ENCODE peak calls at places on chromosomes 5 and 9, in ten cellular contexts. R, A, P, X, L, T, Q, G, H and U are unnamed samples.

GRCh38 chr9:71628247-71628646 is 140.1 kb downstream of the CEMIP2 start:
- DNase-seq in R (no peak), A (no peak), P (no peak), X (no peak), L (no peak), T (no peak), Q (no peak), G (no peak), H (no peak), U (peak)

GRCh38 chr5:170117736-170118135 is 12.0 kb downstream of the FOXI1 start:
- DNase-seq in R (no peak), A (no peak), P (no peak), X (no peak), L (no peak), T (no peak), Q (no peak), G (no peak), H (no peak), U (no peak)

GRCh38 chr5:179820483-179821297 is at the start of gene SQSTM1:
- DNase-seq in R (peak), A (peak), P (peak), X (peak), L (peak), T (peak), Q (peak), G (peak), H (peak), U (peak)

GRCh38 chr5:42235837-42236236 is 187.4 kb upstream of the GHR start:
- DNase-seq in R (no peak), A (no peak), P (no peak), X (no peak), L (no peak), T (no peak), Q (no peak), G (no peak), H (no peak), U (no peak)

GRCh38 chr9:109241207-109241606 is 74.2 kb upstream of the FRRS1L start:
- DNase-seq in R (no peak), A (no peak), P (no peak), X (no peak), L (no peak), T (no peak), Q (no peak), G (no peak), H (no peak), U (no peak)

GRCh38 chr5:139662617-139663016 is 14.5 kb downstream of the CXXC5 start:
- DNase-seq in R (no peak), A (no peak), P (no peak), X (no peak), L (no peak), T (no peak), Q (no peak), G (no peak), H (no peak), U (no peak)

GRCh38 chr5:158868570-158868969 is 231.1 kb downstream of the EBF1 start:
- DNase-seq in R (no peak), A (no peak), P (no peak), X (no peak), L (no peak), T (no peak), Q (no peak), G (no peak), H (no peak), U (no peak)

GRCh38 chr5:104793452-104794120 is 1231.0 kb upstream of the NUDT12 start:
- DNase-seq in R (no peak), A (no peak), P (no peak), X (no peak), L (no peak), T (no peak), Q (no peak), G (no peak), H (no peak), U (peak)

GRCh38 chr9:85130260-85130659 is 460.7 kb downstream of the NTRK2 start:
- DNase-seq in R (no peak), A (no peak), P (no peak), X (no peak), L (no peak), T (no peak), Q (no peak), G (no peak), H (no peak), U (no peak)